ENCODE peak calls at places on chromosomes 11 and 22, in six cellular contexts. H is IMR-90, O is mesendoderm, Y is neuronal stem cell, T is trophoblast cell, D is H9. L is an unnamed sample.
A peak's percentile ranks its signal among the peaks of the same experiment; 100 is the strongest.

GRCh38 chr11:134562176-134562575 is 150.1 kb upstream of the B3GAT1 start:
- DNase-seq in H (no peak), O (no peak), Y (no peak), T (no peak), D (no peak), L (no peak)

GRCh38 chr11:40337118-40337517 is 1122.3 kb downstream of the LRRC4C start:
- DNase-seq in H (peak; percentile 67), O (peak; percentile 3), Y (no peak), T (no peak), D (no peak), L (peak; percentile 28)

GRCh38 chr11:115377882-115378296 is 126.3 kb downstream of the CADM1 start:
- DNase-seq in H (peak; percentile 60), O (no peak), Y (no peak), T (no peak), D (no peak), L (no peak)

GRCh38 chr11:130677486-130678153 is 229.2 kb downstream of the ADAMTS15 start:
- DNase-seq in H (peak; percentile 70), O (peak; percentile 98), Y (no peak), T (peak; percentile 50), D (peak; percentile 71), L (peak; percentile 78)

GRCh38 chr11:7413961-7414728 is 71.2 kb upstream of the OLFML1 start:
- DNase-seq in H (no peak), O (peak; percentile 40), Y (no peak), T (peak; percentile 74), D (peak; percentile 43), L (peak; percentile 26)

GRCh38 chr11:59891781-59892181 is 13.2 kb downstream of the OOSP3 start:
- DNase-seq in H (no peak), O (peak; percentile 88), Y (peak; percentile 15), T (no peak), D (peak; percentile 79), L (peak; percentile 67)

GRCh38 chr11:102449651-102450570 is 2.7 kb downstream of the TMEM123 start:
- DNase-seq in H (no peak), O (no peak), Y (no peak), T (no peak), D (no peak), L (no peak)

GRCh38 chr11:57641011-57641410 is 8.7 kb downstream of the YPEL4 start:
- DNase-seq in H (no peak), O (peak; percentile 55), Y (no peak), T (peak; percentile 65), D (peak; percentile 45), L (peak; percentile 67)

GRCh38 chr11:65275906-65276305 is 14.1 kb downstream of the POLA2 start:
- DNase-seq in H (no peak), O (no peak), Y (no peak), T (no peak), D (no peak), L (no peak)

GRCh38 chr11:63816732-63817131 is 3.5 kb downstream of the SPINDOC start:
- DNase-seq in H (no peak), O (no peak), Y (no peak), T (no peak), D (no peak), L (no peak)

GRCh38 chr11:17645190-17645970 is 74.0 kb upstream of the MYOD1 start:
- DNase-seq in H (no peak), O (peak; percentile 25), Y (no peak), T (no peak), D (no peak), L (no peak)

GRCh38 chr22:45608763-45609180 is 62.9 kb upstream of the ATXN10 start:
- DNase-seq in H (peak; percentile 86), O (no peak), Y (no peak), T (no peak), D (no peak), L (peak; percentile 44)

GRCh38 chr11:72682238-72682872 is 8.1 kb upstream of the PDE2A start:
- DNase-seq in H (no peak), O (no peak), Y (no peak), T (no peak), D (no peak), L (no peak)

GRCh38 chr11:72683782-72684200 is 9.6 kb upstream of the PDE2A start:
- DNase-seq in H (peak; percentile 19), O (peak; percentile 82), Y (peak; percentile 66), T (peak; percentile 64), D (peak; percentile 85), L (peak; percentile 51)

GRCh38 chr11:72679869-72680268 is 5.6 kb upstream of the PDE2A start:
- DNase-seq in H (no peak), O (no peak), Y (no peak), T (no peak), D (no peak), L (no peak)

GRCh38 chr11:72680624-72681158 is 6.5 kb upstream of the PDE2A start:
- DNase-seq in H (no peak), O (no peak), Y (no peak), T (no peak), D (no peak), L (no peak)

DNA sequence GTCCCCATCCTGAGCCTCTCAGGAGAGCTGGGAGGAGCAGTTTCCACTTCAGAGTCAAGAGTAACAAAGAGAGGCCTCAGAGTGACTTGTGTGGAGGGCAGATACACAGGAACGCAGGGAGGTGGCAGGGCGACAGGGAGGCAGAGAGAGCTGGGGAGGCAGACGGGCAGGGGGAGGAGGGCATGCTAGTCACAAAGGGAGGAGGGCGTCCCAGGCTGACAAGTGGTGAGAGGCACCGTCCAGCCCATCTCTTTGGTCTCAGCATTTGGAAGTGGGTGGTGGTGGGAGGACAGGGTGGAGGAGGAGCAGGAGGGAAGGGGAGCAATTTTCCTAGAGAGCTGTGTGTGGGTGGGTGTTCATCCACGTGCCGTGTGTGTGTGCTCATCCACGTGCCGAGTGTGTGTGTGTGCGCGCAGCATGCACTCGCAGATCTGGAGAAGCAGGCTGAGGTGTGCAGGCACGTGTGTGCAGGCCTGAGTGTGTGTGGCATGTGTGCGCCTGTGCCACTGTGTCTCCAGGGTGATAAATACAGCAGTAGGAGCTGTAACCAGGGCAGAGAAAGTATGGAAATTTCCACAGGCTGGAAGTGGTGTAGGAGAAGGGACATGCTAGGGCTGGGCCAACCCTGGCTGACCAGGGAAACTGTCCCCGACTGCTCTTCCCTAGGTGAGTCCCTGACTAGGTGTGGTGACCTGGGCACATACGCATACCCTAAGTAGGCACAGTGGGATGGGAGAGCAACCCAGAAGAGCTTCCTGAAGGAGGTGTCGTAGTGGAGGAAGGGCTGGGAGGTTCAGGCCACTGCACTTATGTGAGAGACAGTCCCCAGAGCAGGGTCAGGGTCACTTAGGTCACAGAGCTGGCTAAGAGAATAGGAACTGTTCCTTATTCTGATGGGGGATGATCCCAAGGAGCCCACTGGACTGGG is 7.3 kb upstream of the PDE2A start:
- DNase-seq in H (no peak), O (peak; percentile 45), Y (no peak), T (no peak), D (no peak), L (no peak)
- H3K18ac ChIP-seq in H (no peak overlapping the region), O (no peak overlapping the region), Y (peak overlapping the region; percentile 31), T (no peak overlapping the region), D (no peak overlapping the region), L (peak overlapping the region; percentile 42)

DNA sequence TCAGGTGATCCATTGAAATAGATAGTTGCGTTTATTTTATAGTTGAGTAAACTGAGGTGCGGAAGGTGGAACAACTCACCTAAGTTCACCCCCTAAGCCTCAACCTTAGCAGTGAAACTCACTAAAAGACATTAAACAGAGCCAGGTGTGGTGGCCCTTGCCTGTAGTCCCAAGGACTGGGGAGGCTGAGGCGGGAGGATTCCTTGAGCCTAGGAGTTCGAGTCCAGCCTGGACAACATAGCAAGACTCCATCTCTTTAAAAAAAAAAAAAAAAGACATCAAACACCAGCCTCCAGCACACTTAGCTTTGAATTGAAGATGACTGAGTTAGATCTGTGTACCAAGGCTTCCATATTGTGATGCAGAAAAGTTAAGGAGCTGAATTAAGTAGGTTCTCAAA is 845 bp upstream of the RAB36 start:
- DNase-seq in H (no peak), O (no peak), Y (no peak), T (no peak), D (no peak), L (no peak)
- H3K4me1 ChIP-seq in H (peaks cover 19% of the 10 kb centered on the region), O (peaks cover 2% of the 10 kb centered on the region), Y (peaks cover 20% of the 10 kb centered on the region), T (peaks cover 15% of the 10 kb centered on the region), D (peaks cover under 1% of the 10 kb centered on the region), L (peaks cover 25% of the 10 kb centered on the region)

DNA sequence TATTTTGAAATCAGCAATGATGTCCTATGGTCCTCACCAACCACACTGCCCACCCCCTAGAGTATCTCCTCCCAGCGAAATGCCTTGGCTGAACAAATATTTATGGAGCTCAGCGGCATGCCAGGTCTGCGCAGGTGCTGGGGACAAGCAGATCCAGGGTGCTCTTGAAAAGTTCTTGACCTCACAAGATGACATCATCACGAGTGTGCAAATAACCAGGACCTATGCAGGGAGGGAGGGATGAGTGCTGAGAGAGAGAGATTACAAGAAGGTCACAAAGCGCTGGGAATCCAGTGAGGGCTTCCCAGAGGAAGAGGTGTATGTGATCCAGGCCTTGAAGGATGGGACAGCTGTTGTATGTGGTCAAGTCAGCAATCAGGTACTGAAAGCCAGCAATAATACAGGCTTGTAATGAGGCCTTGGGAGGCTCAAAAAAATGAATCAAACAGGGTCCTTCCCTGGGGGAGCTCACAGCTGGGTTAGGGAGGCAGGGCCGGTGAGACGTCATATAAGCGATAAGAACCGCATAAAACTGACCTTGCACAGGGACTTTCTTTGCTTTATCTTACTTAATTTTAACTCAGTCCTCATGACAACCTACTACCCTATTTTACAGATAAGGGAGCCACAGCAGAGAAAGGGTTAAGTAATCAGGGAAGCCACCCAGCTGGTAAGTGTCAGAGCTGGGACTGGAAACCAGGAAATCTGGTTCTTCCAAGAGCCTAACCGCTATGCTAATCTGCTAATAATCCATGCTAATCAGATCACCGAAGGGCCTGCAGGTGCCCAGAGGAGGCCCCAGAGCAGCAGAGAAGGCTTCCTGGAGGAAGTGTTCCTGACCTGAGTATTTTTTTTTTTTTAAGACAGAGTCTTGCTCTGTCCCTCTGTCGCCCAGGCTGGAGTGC is 8.2 kb downstream of the ARRB1 start:
- DNase-seq in H (peak; percentile 65), O (peak; percentile 96), Y (no peak), T (peak; percentile 82), D (peak; percentile 85), L (peak; percentile 73)
- H2BK5ac ChIP-seq in H (no peak overlapping the region), O (peak overlapping the region; percentile 65), Y (no peak overlapping the region), T (peak overlapping the region; percentile 34), D (no peak overlapping the region), L (no peak overlapping the region)

DNA sequence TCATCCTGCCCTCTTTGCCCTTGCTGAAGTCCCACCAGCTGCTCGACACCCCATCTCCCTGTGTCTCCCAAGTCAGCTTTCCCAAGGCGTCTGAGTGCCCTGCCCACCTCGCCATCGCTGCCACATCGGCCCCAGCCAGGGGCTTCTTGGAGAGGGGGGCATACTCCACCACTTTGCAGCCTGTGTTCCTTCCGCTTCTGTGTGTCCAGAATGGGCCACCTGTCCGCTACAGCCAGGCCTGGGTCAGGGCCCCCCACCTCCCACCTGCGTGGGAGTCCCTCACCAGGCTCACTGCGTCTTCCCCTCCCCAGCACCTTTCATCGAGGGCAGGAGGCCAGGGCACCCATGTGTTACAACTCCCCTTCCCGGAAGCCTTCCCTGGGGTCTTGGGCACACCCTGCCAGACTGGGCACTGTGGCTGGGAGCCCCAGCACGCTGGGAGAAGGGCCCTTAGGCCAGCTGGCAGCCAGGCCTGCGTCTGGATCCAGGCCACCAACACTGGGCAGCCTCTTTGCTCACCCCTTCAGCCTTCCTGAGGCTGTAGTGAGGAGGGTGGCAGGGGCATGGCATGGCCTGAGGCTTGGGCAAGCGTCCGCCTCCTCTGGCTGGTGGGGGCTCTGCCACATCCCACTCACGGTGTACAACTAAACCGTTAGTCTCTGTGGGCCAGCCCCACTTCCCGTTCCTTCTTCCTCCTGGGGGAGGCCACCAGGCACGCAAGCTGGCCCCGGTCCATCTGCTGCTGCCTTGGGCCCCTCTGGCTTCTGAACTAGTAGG is 13.4 kb downstream of the CPT1A start:
- DNase-seq in H (no peak), O (no peak), Y (no peak), T (no peak), D (no peak), L (no peak)
- H3K18ac ChIP-seq in H (no peak overlapping the region), O (no peak overlapping the region), Y (peak overlapping the region; percentile 60), T (no peak overlapping the region), D (no peak overlapping the region), L (no peak overlapping the region)

L was measured in mesenchymal stem cell.